ENCODE peak calls at places on chromosomes 6 and 20, in ten cellular contexts. One of them, this sample, is unnamed.

GRCh38 chr6:43826739-43827138 is 56.7 kb downstream of the VEGFA start:
- DNase-seq in T-helper 1 cell: no peak
- DNase-seq in NCI-H1436: no peak
- DNase-seq in adrenal gland: peak
- DNase-seq in SJSA1: no peak
- DNase-seq in neural progenitor cell: no peak
- DNase-seq in GM04504: no peak
- DNase-seq in NCI-H2171 treated with DMSO at 0.1 percent for 48 hours: no peak
- DNase-seq in activated gamma-delta T cell: no peak
- DNase-seq in BJ: no peak
- DNase-seq in this sample: no peak

GRCh38 chr6:169252805-169253189 is 849 bp downstream of the THBS2 start:
- DNase-seq in activated gamma-delta T cell: no peak
- DNase-seq in T-helper 1 cell: no peak
- DNase-seq in GM04504: no peak
- DNase-seq in NCI-H2171 treated with DMSO at 0.1 percent for 48 hours: no peak
- DNase-seq in neural progenitor cell: peak
- DNase-seq in NCI-H1436: peak
- DNase-seq in BJ: no peak
- DNase-seq in adrenal gland: no peak
- DNase-seq in SJSA1: no peak
- DNase-seq in this sample: no peak

GRCh38 chr6:14476793-14477531 is 359.4 kb downstream of the CD83 start:
- DNase-seq in activated gamma-delta T cell: no peak
- DNase-seq in NCI-H1436: no peak
- DNase-seq in NCI-H2171 treated with DMSO at 0.1 percent for 48 hours: peak
- DNase-seq in T-helper 1 cell: no peak
- DNase-seq in SJSA1: peak
- DNase-seq in neural progenitor cell: no peak
- DNase-seq in BJ: peak
- DNase-seq in adrenal gland: peak
- DNase-seq in GM04504: peak
- DNase-seq in this sample: peak

GRCh38 chr6:92376711-92377110 is 1042.6 kb downstream of the EPHA7 start:
- DNase-seq in activated gamma-delta T cell: no peak
- DNase-seq in GM04504: no peak
- DNase-seq in SJSA1: no peak
- DNase-seq in BJ: no peak
- DNase-seq in T-helper 1 cell: no peak
- DNase-seq in neural progenitor cell: no peak
- DNase-seq in NCI-H1436: no peak
- DNase-seq in adrenal gland: no peak
- DNase-seq in NCI-H2171 treated with DMSO at 0.1 percent for 48 hours: no peak
- DNase-seq in this sample: no peak

GRCh38 chr20:20683020-20683419 is 29.4 kb downstream of the RALGAPA2 start:
- DNase-seq in BJ: no peak
- DNase-seq in activated gamma-delta T cell: no peak
- DNase-seq in neural progenitor cell: no peak
- DNase-seq in SJSA1: no peak
- DNase-seq in T-helper 1 cell: no peak
- DNase-seq in NCI-H1436: no peak
- DNase-seq in GM04504: no peak
- DNase-seq in adrenal gland: no peak
- DNase-seq in NCI-H2171 treated with DMSO at 0.1 percent for 48 hours: no peak
- DNase-seq in this sample: no peak

GRCh38 chr20:46206025-46206424 is 87.9 kb downstream of the CD40 start:
- DNase-seq in NCI-H2171 treated with DMSO at 0.1 percent for 48 hours: no peak
- DNase-seq in GM04504: no peak
- DNase-seq in SJSA1: no peak
- DNase-seq in NCI-H1436: no peak
- DNase-seq in BJ: no peak
- DNase-seq in neural progenitor cell: no peak
- DNase-seq in adrenal gland: peak
- DNase-seq in T-helper 1 cell: no peak
- DNase-seq in activated gamma-delta T cell: no peak
- DNase-seq in this sample: no peak

GRCh38 chr6:130366011-130366963 is at the start of gene TMEM200A:
- DNase-seq in NCI-H2171 treated with DMSO at 0.1 percent for 48 hours: no peak
- DNase-seq in activated gamma-delta T cell: peak
- DNase-seq in adrenal gland: peak
- DNase-seq in SJSA1: peak
- DNase-seq in T-helper 1 cell: peak
- DNase-seq in NCI-H1436: no peak
- DNase-seq in neural progenitor cell: peak
- DNase-seq in GM04504: peak
- DNase-seq in BJ: no peak
- DNase-seq in this sample: no peak

GRCh38 chr6:170127151-170127550 is 163.7 kb downstream of the DLL1 start:
- DNase-seq in BJ: no peak
- DNase-seq in adrenal gland: peak
- DNase-seq in GM04504: no peak
- DNase-seq in neural progenitor cell: no peak
- DNase-seq in NCI-H2171 treated with DMSO at 0.1 percent for 48 hours: no peak
- DNase-seq in NCI-H1436: no peak
- DNase-seq in activated gamma-delta T cell: no peak
- DNase-seq in T-helper 1 cell: no peak
- DNase-seq in SJSA1: peak
- DNase-seq in this sample: no peak

GRCh38 chr20:17617212-17617867 is 47.5 kb downstream of the DSTN start:
- DNase-seq in adrenal gland: peak
- DNase-seq in SJSA1: peak
- DNase-seq in NCI-H2171 treated with DMSO at 0.1 percent for 48 hours: peak
- DNase-seq in neural progenitor cell: peak
- DNase-seq in T-helper 1 cell: peak
- DNase-seq in GM04504: no peak
- DNase-seq in NCI-H1436: no peak
- DNase-seq in BJ: no peak
- DNase-seq in activated gamma-delta T cell: no peak
- DNase-seq in this sample: no peak

GRCh38 chr6:170437719-170438401 is 115.2 kb downstream of the PSMB1 start:
- DNase-seq in NCI-H2171 treated with DMSO at 0.1 percent for 48 hours: no peak
- DNase-seq in SJSA1: peak
- DNase-seq in BJ: no peak
- DNase-seq in GM04504: no peak
- DNase-seq in activated gamma-delta T cell: no peak
- DNase-seq in NCI-H1436: no peak
- DNase-seq in neural progenitor cell: no peak
- DNase-seq in T-helper 1 cell: no peak
- DNase-seq in adrenal gland: no peak
- DNase-seq in this sample: no peak

GRCh38 chr20:8721098-8721497 is 347.8 kb upstream of the PLCB4 start:
- DNase-seq in neural progenitor cell: peak
- DNase-seq in SJSA1: peak
- DNase-seq in adrenal gland: peak
- DNase-seq in activated gamma-delta T cell: no peak
- DNase-seq in GM04504: peak
- DNase-seq in BJ: no peak
- DNase-seq in NCI-H1436: peak
- DNase-seq in T-helper 1 cell: peak
- DNase-seq in NCI-H2171 treated with DMSO at 0.1 percent for 48 hours: peak
- DNase-seq in this sample: no peak

This sample was measured in NCI-H187 treated with DMSO at 0.1 percent for 48 hours.